ENCODE peak calls at places on chromosomes 13 and 19, in nine cellular contexts. L is tibial artery; K is CD8-positive, alpha-beta memory T cell; E is lung; D is body of pancreas; V is fibroblast of lung; H is transverse colon; C is CD8-positive, alpha-beta T cell; Q is neural progenitor cell. T is an unnamed sample.

GRCh38 chr13:27043013-27043412 is 128.6 kb downstream of the USP12 start:
- DNase-seq in K (no peak), C (no peak), E (peak; percentile 50), L (peak; percentile 39), D (no peak), H (no peak), Q (no peak), V (peak; percentile 97), T (no peak)

GRCh38 chr13:64725492-64725891 is 2504.6 kb downstream of the PCDH9 start:
- DNase-seq in E (no peak), H (no peak), Q (no peak), L (no peak), C (no peak), V (no peak), K (no peak), D (no peak), T (no peak)

GRCh38 chr13:24304620-24305019 is 4.8 kb upstream of the C1QTNF9 start:
- DNase-seq in C (no peak), H (no peak), V (no peak), Q (no peak), E (no peak), D (no peak), L (no peak), K (no peak), T (no peak)

GRCh38 chr13:69571606-69572323 is 535.9 kb upstream of the ATXN8OS start:
- DNase-seq in C (no peak), K (no peak), E (no peak), V (no peak), L (no peak), D (no peak), H (no peak), Q (no peak), T (no peak)

GRCh38 chr19:49427855-49428546 is 2.8 kb downstream of the GFY start:
- DNase-seq in E (no peak), L (no peak), C (no peak), V (no peak), Q (peak; percentile 80), D (no peak), H (no peak), K (no peak), T (no peak)

GRCh38 chr19:4326837-4327251 is 11.8 kb downstream of the STAP2 start:
- DNase-seq in D (no peak), C (no peak), L (no peak), E (no peak), H (no peak), V (no peak), Q (peak; percentile 85), K (peak; percentile 19), T (no peak)

GRCh38 chr13:79485014-79485441 is 4.1 kb downstream of the NDFIP2 start:
- DNase-seq in Q (no peak), C (no peak), V (peak; percentile 95), E (no peak), L (no peak), D (peak; percentile 41), H (peak; percentile 56), K (no peak), T (no peak)

GRCh38 chr13:44765076-44765475 is 188.9 kb upstream of the TSC22D1 start:
- DNase-seq in K (no peak), Q (peak; percentile 82), C (no peak), H (peak; percentile 27), E (no peak), D (peak; percentile 43), V (no peak), L (no peak), T (no peak)

GRCh38 chr19:56912406-56912805 is 71.9 kb upstream of the PEG3 start:
- DNase-seq in D (no peak), E (no peak), L (no peak), K (no peak), C (no peak), H (no peak), Q (no peak), V (no peak), T (no peak)

GRCh38 chr13:20058476-20058875 is 99.9 kb downstream of the ZMYM2 start:
- DNase-seq in K (no peak), Q (no peak), E (no peak), L (no peak), H (no peak), D (no peak), V (no peak), C (no peak), T (no peak)

GRCh38 chr13:26558912-26559485 is 1.5 kb downstream of the WASF3 start:
- DNase-seq in C (no peak), K (no peak), V (no peak), L (no peak), E (no peak), H (no peak), D (no peak), Q (peak; percentile 83), T (no peak)

GRCh38 chr19:17606786-17607185 is 51.3 kb downstream of the COLGALT1 start:
- DNase-seq in D (no peak), C (no peak), E (no peak), V (no peak), L (no peak), K (no peak), Q (peak; percentile 39), H (no peak), T (no peak)

GRCh38 chr19:35079826-35080225 is 35.8 kb upstream of the FXYD3 start:
- DNase-seq in Q (no peak), D (no peak), C (no peak), V (no peak), H (no peak), K (no peak), E (no peak), L (no peak), T (no peak)

GRCh38 chr19:38478273-38478971 is 44.9 kb downstream of the RYR1 start:
- DNase-seq in E (no peak), Q (peak; percentile 65), K (no peak), H (no peak), L (no peak), D (no peak), C (no peak), V (no peak), T (no peak)

GRCh38 chr13:82569581-82569980 is 1312.7 kb downstream of the SLITRK1 start:
- DNase-seq in K (no peak), C (no peak), V (peak; percentile 14), D (no peak), H (no peak), E (no peak), L (no peak), Q (no peak), T (no peak)

GRCh38 chr13:50116430-50116973 is 101.3 kb downstream of the KCNRG start:
- DNase-seq in D (no peak), L (no peak), Q (no peak), E (no peak), K (no peak), V (no peak), H (no peak), C (no peak), T (no peak)

GRCh38 chr19:32174386-32175113 is 170.9 kb upstream of the ZNF507 start:
- DNase-seq in K (no peak), D (no peak), Q (no peak), E (peak; percentile 14), L (no peak), H (no peak), C (peak; percentile 27), V (no peak), T (no peak)

DNA sequence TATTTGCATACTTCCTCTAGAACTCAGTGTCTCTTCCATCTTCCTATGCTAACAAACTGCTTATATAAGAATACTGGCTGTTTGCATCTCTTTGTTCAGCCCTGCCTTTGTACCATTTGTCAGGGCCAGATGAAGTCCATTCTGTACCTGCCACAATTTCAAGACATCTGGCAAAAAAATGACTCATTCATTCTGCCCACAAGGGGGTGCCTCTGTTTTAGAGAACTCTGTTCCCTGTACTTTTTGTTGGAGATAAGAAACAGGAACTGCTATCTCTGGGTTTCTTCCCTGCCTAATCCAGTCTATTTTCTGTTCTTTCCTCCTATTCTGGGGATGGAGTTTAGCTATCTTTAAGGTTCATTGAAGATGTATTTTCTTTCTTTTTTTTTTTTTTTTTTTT is 23.0 kb downstream of the ZNF568 start:
- DNase-seq in D (no peak), E (no peak), K (no peak), V (no peak), C (no peak), L (no peak), H (no peak), Q (no peak), T (no peak)
- H3K9me3 ChIP-seq in D (peaks cover 7% of the 10 kb centered on the region), E (peaks cover 11% of the 10 kb centered on the region), K (peaks cover 3% of the 10 kb centered on the region), V (no peaks in the 10 kb centered on the region), C (peaks cover 18% of the 10 kb centered on the region), L (peaks cover 10% of the 10 kb centered on the region), H (peaks cover 71% of the 10 kb centered on the region), Q (peaks cover 9% of the 10 kb centered on the region), T (no peaks in the 10 kb centered on the region)

GRCh38 chr19:42452590-42452989 is 9.8 kb upstream of the CXCL17 start:
- DNase-seq in D (no peak), Q (no peak), K (no peak), V (no peak), E (no peak), H (no peak), C (no peak), L (no peak), T (no peak)

GRCh38 chr19:42455621-42456081 is 12.9 kb upstream of the CXCL17 start:
- DNase-seq in L (no peak), Q (no peak), D (no peak), H (peak; percentile 78), E (no peak), K (no peak), C (no peak), V (no peak), T (no peak)

GRCh38 chr19:42445948-42446347 is 3.2 kb upstream of the CXCL17 start:
- DNase-seq in H (no peak), L (no peak), V (no peak), E (no peak), K (no peak), C (no peak), Q (no peak), D (no peak), T (no peak)

GRCh38 chr19:42450314-42450934 is 7.7 kb upstream of the CXCL17 start:
- DNase-seq in D (peak; percentile 91), C (peak; percentile 84), E (peak; percentile 83), Q (peak; percentile 82), K (peak; percentile 82), H (peak; percentile 92), L (peak; percentile 73), V (peak; percentile 70), T (peak; percentile 89)
- H3K27ac ChIP-seq in D (no peak overlapping the region), C (peak overlapping the region; percentile 57), E (no peak overlapping the region), Q (no peak overlapping the region), K (peak overlapping the region; percentile 32), H (peak overlapping the region; percentile 51), L (no peak overlapping the region), V (no peak overlapping the region), T (no peak overlapping the region)

DNA sequence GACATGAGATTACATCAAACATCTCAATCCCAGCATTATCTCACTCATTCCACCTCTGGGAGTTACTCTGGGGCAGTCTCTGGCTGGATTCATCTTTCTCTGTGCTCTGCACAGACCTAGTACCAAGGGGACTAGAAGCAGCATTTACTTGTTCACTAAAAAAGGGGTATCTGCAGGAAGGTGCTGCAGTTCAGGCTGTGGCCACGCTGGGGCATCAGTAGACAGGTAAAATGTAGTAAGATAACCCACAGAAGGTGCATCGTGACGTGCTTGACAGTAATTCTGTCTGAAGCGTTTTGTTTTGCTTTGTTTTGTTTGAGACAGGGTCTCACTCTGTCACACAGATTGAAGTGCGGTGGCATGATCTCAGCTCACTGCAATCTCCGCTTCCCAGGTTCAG is 29.3 kb downstream of the ZNF564 start:
- DNase-seq in E (no peak), K (no peak), V (no peak), H (no peak), D (no peak), L (no peak), Q (no peak), C (no peak), T (no peak)
- H3K9me3 ChIP-seq in E (peaks cover 34% of the 10 kb centered on the region), K (peaks cover 63% of the 10 kb centered on the region), V (peaks cover 18% of the 10 kb centered on the region), H (peaks cover 96% of the 10 kb centered on the region), D (peaks cover 40% of the 10 kb centered on the region), L (peaks cover 54% of the 10 kb centered on the region), Q (peaks cover 46% of the 10 kb centered on the region), C (peaks cover 59% of the 10 kb centered on the region), T (peaks cover 16% of the 10 kb centered on the region)

GRCh38 chr13:41054919-41055619 is 6.2 kb upstream of the WBP4 start:
- DNase-seq in Q (peak; percentile 31), L (no peak), K (no peak), D (no peak), H (no peak), E (no peak), C (no peak), V (no peak), T (no peak)
- H3K27ac ChIP-seq in Q (no peak overlapping the region), L (peak overlapping the region; percentile 59), K (no peak overlapping the region), D (no peak overlapping the region), H (peak overlapping the region; percentile 65), E (no peak overlapping the region), C (no peak overlapping the region), V (no peak overlapping the region), T (peak overlapping the region; percentile 72)